ENCODE peak calls at places on chromosome X, in four cellular contexts. O is neural progenitor cell, Z is OCI-LY7, V is GM23338. D is an unnamed sample.

GRCh38 chrX:115330498-115331138 is 41.1 kb downstream of the LUZP4 start:
- DNase-seq in O (peak), Z (peak), V (peak), D (peak)

GRCh38 chrX:150421816-150422215 is 58.7 kb downstream of the MAMLD1 start:
- DNase-seq in O (no peak), Z (no peak), V (no peak), D (peak)

GRCh38 chrX:56726609-56727008 is 2.4 kb upstream of the NBDY start:
- DNase-seq in O (peak), Z (peak), V (peak), D (peak)

GRCh38 chrX:18828832-18829404 is 121.5 kb downstream of the PPEF1 start:
- DNase-seq in O (no peak), Z (no peak), V (no peak), D (no peak)

GRCh38 chrX:138775501-138775900 is 64.0 kb upstream of the FGF13 start:
- DNase-seq in O (peak), Z (peak), V (peak), D (peak)

GRCh38 chrX:10603612-10604011 is 16.8 kb downstream of the MID1 start:
- DNase-seq in O (no peak), Z (no peak), V (peak), D (no peak)

GRCh38 chrX:4622768-4623167 is 909.3 kb upstream of the PRKX start:
- DNase-seq in O (peak), Z (no peak), V (no peak), D (no peak)

GRCh38 chrX:19791562-19791961 is 95.8 kb downstream of the SH3KBP1 start:
- DNase-seq in O (no peak), Z (no peak), V (no peak), D (peak)

GRCh38 chrX:10110984-10111363 is 45.8 kb upstream of the CLCN4 start:
- DNase-seq in O (no peak), Z (no peak), V (no peak), D (peak)

GRCh38 chrX:21398424-21398823 is 24.2 kb downstream of the CNKSR2 start:
- DNase-seq in O (no peak), Z (no peak), V (no peak), D (peak)
- TF ChIP-seq EZH2phosphoT487 in O (no peak), Z (no peak), V (no peak), D (no peak)

DNA sequence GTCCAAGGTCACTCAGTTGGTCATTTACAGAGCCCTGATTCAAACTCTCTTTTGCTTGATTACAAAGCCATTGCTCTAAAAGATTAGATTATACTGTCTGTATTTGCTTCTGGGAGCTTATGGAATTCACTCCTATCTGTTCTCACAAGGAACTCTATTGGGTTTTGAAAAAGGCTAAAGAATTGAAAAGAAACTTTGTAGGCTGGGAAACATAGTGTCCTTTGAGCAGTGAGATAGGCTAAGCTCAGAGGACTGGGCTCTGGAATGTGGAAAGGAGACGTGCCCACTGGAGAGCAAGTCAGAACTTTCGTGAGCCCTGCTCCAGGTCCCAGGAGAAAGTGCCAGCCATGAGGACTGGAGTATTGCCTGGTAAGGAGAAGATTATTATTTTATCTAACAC is at the start of gene RTL9:
- DNase-seq in O (no peak), Z (no peak), V (no peak), D (no peak)
- H2AFZ ChIP-seq in O (no peak), Z (no peak), V (no peak), D (no peak)

GRCh38 chrX:43971966-43972961 is 926 bp downstream of the NDP start:
- DNase-seq in O (no peak), Z (no peak), V (no peak), D (no peak)

GRCh38 chrX:43970528-43970927 is 2.7 kb downstream of the NDP start:
- DNase-seq in O (no peak), Z (no peak), V (no peak), D (peak)

GRCh38 chrX:43968347-43968746 is 4.8 kb downstream of the NDP start:
- DNase-seq in O (no peak), Z (no peak), V (no peak), D (no peak)

GRCh38 chrX:43973249-43973672 is at the start of gene NDP:
- DNase-seq in O (peak), Z (no peak), V (peak), D (peak)

DNA sequence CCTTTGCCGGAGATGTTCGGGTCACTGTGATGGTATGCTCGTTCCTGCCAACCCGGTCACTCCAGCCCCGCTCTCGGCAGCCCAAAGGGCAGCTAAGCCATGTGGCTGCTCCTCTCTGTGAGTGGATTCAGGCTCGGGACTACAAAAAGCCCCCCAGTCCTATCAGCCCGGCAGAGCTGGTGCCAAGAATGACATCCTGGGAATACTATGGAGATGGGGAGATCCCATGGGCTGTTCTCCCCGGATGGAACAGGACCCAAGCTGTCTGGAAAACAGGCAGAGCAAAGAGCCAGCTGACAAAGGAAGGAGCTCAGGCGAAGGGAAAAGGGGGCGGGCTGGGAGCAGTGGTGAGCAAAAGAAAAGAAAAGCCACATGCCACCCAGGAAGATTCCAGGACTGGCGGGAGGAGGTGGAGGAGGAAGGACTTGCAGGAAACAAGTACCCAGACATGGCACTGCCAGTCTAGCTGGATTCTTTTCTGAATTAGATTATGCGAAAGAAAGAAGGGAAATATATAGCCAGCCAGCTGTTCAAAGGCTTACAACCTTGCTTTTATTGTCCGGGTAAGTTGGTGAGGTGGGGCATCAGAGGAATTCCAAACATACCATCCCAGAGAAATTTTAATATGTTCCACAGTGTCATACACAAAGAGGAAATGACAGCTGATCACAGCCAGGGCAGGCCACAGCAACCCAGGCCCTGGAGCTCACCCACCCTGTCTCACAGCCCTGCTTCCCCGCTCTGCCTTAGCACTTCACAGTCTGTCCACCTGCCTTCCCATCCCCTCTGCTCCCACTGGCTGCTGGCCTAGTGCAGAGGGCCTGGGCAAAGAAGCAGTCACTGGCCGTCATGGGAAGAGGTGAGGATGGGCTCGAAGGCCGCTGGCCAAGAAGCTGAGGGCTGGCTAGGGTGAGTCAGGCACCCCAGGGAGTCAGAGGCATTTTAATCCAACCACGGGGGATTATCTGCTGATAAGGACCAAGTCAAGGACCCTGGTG is 3.4 kb downstream of the NDP start:
- DNase-seq in O (peak), Z (no peak), V (peak), D (peak)
- TF ChIP-seq EZH2phosphoT487 in O (no peak), Z (no peak), V (no peak), D (no peak)

GRCh38 chrX:108735680-108736508 is 469 bp downstream of the IRS4 start:
- DNase-seq in O (peak), Z (no peak), V (no peak), D (peak)
- H2AFZ ChIP-seq in O (no peak), Z (no peak), V (peak), D (peak)

DNA sequence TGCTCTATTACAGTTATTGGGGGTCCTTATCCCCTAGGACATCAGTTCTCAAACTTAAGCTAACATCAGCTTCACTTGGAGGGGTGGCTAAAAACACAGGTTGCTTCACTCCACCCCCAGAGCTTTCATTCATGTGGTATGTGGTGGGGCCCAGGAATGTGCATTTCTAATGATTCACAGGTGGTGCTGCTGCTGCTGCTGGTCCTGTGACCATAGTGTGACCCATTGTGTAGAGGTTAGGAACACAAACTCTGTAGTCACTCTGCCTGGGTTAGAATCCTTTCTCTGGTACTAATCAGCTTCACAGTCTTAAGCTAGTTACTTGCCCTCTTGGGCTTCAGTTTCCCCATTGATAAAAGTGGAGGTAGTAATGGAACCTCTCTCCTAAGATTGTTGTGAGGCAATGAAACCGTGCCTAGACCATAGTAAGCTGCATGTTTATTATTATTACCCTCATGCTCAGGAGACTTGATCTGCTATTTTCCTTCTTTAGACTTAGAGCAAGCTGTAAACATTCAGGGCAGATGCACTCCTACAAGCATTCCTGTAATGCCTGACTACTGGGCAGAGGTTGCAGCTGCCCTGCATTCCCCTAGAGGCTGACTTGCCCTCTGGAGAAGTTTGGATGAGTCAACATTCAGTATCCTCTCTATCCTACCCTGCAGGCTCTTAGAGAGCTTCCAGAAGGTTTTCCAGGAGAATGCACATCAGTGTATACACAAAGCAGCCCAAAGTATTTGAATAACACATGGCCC is 94.1 kb upstream of the ACSL4 start:
- DNase-seq in O (no peak), Z (no peak), V (peak), D (peak)
- TF ChIP-seq EZH2phosphoT487 in O (no peak), Z (no peak), V (no peak), D (no peak)

GRCh38 chrX:41300758-41301437 is 33.1 kb upstream of the DDX3X start:
- DNase-seq in O (no peak), Z (no peak), V (no peak), D (peak)
- H2AFZ ChIP-seq in O (no peak), Z (no peak), V (no peak), D (no peak)

DNA sequence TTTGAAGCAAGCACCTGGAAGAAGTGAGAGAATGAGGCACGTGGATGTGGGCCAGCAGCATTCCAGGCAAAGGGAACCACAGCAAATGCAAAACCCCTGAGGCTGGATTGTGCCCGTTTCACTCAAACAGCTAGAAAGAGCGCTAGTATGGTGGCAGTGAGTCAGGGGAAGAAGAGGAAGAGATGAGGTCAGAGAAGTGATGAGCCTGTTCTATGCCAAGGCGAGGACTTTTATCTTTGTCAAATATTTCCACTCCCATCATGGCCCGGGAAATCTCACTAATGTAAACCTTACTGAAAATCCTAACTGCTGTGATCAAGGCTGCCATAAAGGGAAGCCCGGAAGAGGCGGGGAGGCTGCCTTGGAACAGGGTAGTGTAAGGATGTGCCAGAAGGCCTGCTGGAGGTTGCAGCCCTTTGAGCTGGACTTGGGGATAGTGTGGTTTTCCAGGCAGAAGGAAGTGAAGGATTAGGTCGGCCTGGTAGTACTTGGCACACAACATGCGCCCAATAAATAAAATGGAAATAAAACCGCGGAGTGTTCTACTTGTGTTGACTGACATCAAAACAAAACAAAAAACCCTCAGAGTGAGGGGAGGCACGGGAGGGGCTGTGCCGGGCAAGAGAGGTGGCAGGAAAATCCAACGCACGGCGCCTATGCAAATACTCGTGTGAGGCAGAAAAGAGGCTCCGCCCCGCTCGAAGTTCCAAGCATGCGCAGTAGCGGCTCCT is 1.2 kb upstream of the CDK16 start:
- DNase-seq in O (no peak), Z (no peak), V (peak), D (peak)
- TF ChIP-seq EZH2phosphoT487 in O (no peak), Z (no peak), V (no peak), D (no peak)

GRCh38 chrX:22136711-22137110 is 104.6 kb downstream of the PHEX start:
- DNase-seq in O (no peak), Z (no peak), V (no peak), D (no peak)
- H2AFZ ChIP-seq in O (no peak), Z (no peak), V (no peak), D (peak)

GRCh38 chrX:132634521-132634920 is 145.7 kb upstream of the MBNL3 start:
- DNase-seq in O (no peak), Z (no peak), V (no peak), D (no peak)

GRCh38 chrX:132631579-132632232 is 142.9 kb upstream of the MBNL3 start:
- DNase-seq in O (peak), Z (peak), V (peak), D (peak)

GRCh38 chrX:132638313-132638712 is 149.5 kb upstream of the MBNL3 start:
- DNase-seq in O (no peak), Z (no peak), V (no peak), D (no peak)

DNA sequence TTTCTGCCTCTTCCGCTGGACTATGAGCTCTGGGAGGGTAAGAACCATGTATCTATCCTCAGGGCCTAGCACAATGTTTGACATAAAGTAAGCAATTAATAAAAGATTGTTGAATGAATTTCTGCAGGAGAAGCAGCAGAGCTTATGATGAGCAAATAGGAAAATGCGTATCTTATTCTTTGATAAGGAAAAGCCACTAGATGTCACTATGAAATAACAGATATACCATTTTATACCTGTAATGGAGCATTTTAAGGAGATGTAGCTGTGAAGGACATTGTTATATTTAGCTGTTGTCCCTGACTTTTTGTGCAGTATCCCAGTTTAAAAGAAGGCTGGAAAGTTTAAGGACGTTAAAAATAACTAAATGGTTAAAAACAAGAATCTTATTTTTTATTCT is 147.2 kb upstream of the MBNL3 start:
- DNase-seq in O (no peak), Z (no peak), V (peak), D (peak)
- TF ChIP-seq EZH2phosphoT487 in O (no peak), Z (no peak), V (no peak), D (no peak)

GRCh38 chrX:33336783-33337182 is 125.4 kb upstream of the DMD start:
- DNase-seq in O (peak), Z (peak), V (peak), D (peak)

DNA sequence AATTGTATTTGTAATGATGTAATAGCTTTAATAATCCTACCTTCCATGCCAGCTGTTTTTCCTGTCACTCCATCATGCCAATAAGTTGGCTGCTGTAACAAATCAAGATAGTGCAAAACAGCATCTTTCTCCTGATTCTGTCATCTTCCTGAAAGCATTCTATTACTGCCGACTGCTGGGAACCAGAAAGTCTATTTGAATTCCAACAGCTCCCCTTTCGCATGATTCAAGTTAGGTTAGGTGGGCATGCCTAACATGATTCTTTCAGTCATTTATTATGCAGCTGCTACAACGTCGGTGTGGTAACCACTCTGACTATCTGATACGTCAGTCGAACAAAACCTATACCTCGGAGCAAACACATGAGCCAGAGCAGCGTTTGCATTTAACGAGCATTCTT is 127.9 kb upstream of the DMD start:
- DNase-seq in O (peak), Z (no peak), V (peak), D (no peak)
- H2AFZ ChIP-seq in O (peak), Z (peak), V (peak), D (no peak)